ENCODE peak calls at places on chromosomes 7 and 10, in five cellular contexts. A is PC-9, Y is lower leg skin, I is Panc1, C is GM23338. F is an unnamed sample.

GRCh38 chr10:123990889-123991288 is 99.3 kb upstream of the CPXM2 start:
- DNase-seq in A (no peak), Y (no peak), I (no peak), C (no peak), F (peak; percentile 26)

GRCh38 chr7:74175270-74175803 is 1.2 kb downstream of the EIF4H start:
- DNase-seq in A (no peak), Y (no peak), I (no peak), C (no peak), F (no peak)

GRCh38 chr7:11228515-11228914 is 254.8 kb downstream of the PHF14 start:
- DNase-seq in A (no peak), Y (peak; percentile 83), I (no peak), C (no peak), F (no peak)

GRCh38 chr10:58979713-58980112 is 196.7 kb upstream of the PHYHIPL start:
- DNase-seq in A (no peak), Y (no peak), I (no peak), C (no peak), F (no peak)

GRCh38 chr10:97915761-97916160 is 66.1 kb downstream of the GOLGA7B start:
- DNase-seq in A (no peak), Y (no peak), I (no peak), C (no peak), F (no peak)

GRCh38 chr10:95208702-95209391 is 14.8 kb downstream of the ACSM6 start:
- DNase-seq in A (no peak), Y (no peak), I (no peak), C (peak; percentile 63), F (no peak)

GRCh38 chr7:67773081-67773480 is 776.4 kb downstream of the TYW1 start:
- DNase-seq in A (no peak), Y (no peak), I (no peak), C (no peak), F (no peak)

GRCh38 chr7:127791790-127792189 is 139.8 kb downstream of the SND1 start:
- DNase-seq in A (no peak), Y (no peak), I (no peak), C (no peak), F (no peak)

GRCh38 chr7:139896831-139897230 is 67.8 kb downstream of the TBXAS1 start:
- DNase-seq in A (no peak), Y (no peak), I (no peak), C (no peak), F (no peak)

GRCh38 chr10:133276435-133277201 is at the start of gene ADAM8:
- DNase-seq in A (peak; percentile 70), Y (no peak), I (no peak), C (peak; percentile 88), F (peak; percentile 54)

GRCh38 chr7:83532229-83532628 is 116.7 kb downstream of the SEMA3E start:
- DNase-seq in A (no peak), Y (no peak), I (no peak), C (no peak), F (no peak)

GRCh38 chr10:132657737-132658136 is 120.2 kb downstream of the INPP5A start:
- DNase-seq in A (no peak), Y (no peak), I (no peak), C (no peak), F (no peak)

GRCh38 chr7:83271212-83272099 is 108.8 kb upstream of the PCLO start:
- DNase-seq in A (no peak), Y (no peak), I (peak; percentile 17), C (peak; percentile 59), F (no peak)

GRCh38 chr7:112594397-112594796 is 113.6 kb downstream of the LSMEM1 start:
- DNase-seq in A (no peak), Y (no peak), I (no peak), C (no peak), F (no peak)

GRCh38 chr7:129298268-129298893 is 73.6 kb downstream of the AHCYL2 start:
- DNase-seq in A (peak; percentile 50), Y (peak; percentile 43), I (peak; percentile 53), C (peak; percentile 84), F (no peak)

GRCh38 chr7:78130443-78131200 is 332.0 kb downstream of the PHTF2 start:
- DNase-seq in A (no peak), Y (no peak), I (no peak), C (peak; percentile 41), F (no peak)

GRCh38 chr7:108875139-108875538 is 305.5 kb downstream of the DNAJB9 start:
- DNase-seq in A (no peak), Y (no peak), I (no peak), C (peak; percentile 67), F (no peak)

GRCh38 chr10:112844681-112845080 is 105.4 kb upstream of the TCF7L2 start:
- DNase-seq in A (no peak), Y (no peak), I (no peak), C (no peak), F (no peak)

GRCh38 chr7:117322741-117323584 is at the start of gene WNT2:
- DNase-seq in A (no peak), Y (no peak), I (no peak), C (peak; percentile 35), F (no peak)

GRCh38 chr7:1214516-1214915 is 18.2 kb upstream of the UNCX start:
- DNase-seq in A (no peak), Y (no peak), I (no peak), C (no peak), F (no peak)

GRCh38 chr7:98984126-98984525 is 105.8 kb downstream of the TRRAP start:
- DNase-seq in A (no peak), Y (no peak), I (no peak), C (no peak), F (no peak)

GRCh38 chr10:42690449-42691360 is 52.3 kb upstream of the ZNF33B start:
- DNase-seq in A (peak; percentile 8), Y (no peak), I (no peak), C (peak; percentile 72), F (no peak)

GRCh38 chr10:98357208-98357836 is 57.7 kb downstream of the PYROXD2 start:
- DNase-seq in A (no peak), Y (no peak), I (no peak), C (no peak), F (no peak)

GRCh38 chr10:42878134-42878820 is 95.7 kb downstream of the BMS1 start:
- DNase-seq in A (no peak), Y (no peak), I (no peak), C (no peak), F (no peak)

GRCh38 chr7:130986271-130986690 is 252.3 kb upstream of the KLF14 start:
- DNase-seq in A (no peak), Y (no peak), I (no peak), C (no peak), F (no peak)

GRCh38 chr10:59391060-59391459 is 28.7 kb upstream of the FAM13C start:
- DNase-seq in A (no peak), Y (no peak), I (no peak), C (no peak), F (no peak)

GRCh38 chr7:51019231-51019844 is 236.6 kb upstream of the GRB10 start:
- DNase-seq in A (peak; percentile 47), Y (no peak), I (no peak), C (no peak), F (no peak)

GRCh38 chr10:84077728-84078127 is 61.6 kb upstream of the GHITM start:
- DNase-seq in A (no peak), Y (no peak), I (no peak), C (no peak), F (no peak)

GRCh38 chr10:84076047-84076388 is 63.3 kb upstream of the GHITM start:
- DNase-seq in A (no peak), Y (no peak), I (no peak), C (no peak), F (no peak)

GRCh38 chr10:84075226-84076046 is 63.9 kb upstream of the GHITM start:
- DNase-seq in A (no peak), Y (no peak), I (no peak), C (peak; percentile 39), F (no peak)

GRCh38 chr10:84078771-84079170 is 60.5 kb upstream of the GHITM start:
- DNase-seq in A (no peak), Y (no peak), I (no peak), C (no peak), F (no peak)

DNA sequence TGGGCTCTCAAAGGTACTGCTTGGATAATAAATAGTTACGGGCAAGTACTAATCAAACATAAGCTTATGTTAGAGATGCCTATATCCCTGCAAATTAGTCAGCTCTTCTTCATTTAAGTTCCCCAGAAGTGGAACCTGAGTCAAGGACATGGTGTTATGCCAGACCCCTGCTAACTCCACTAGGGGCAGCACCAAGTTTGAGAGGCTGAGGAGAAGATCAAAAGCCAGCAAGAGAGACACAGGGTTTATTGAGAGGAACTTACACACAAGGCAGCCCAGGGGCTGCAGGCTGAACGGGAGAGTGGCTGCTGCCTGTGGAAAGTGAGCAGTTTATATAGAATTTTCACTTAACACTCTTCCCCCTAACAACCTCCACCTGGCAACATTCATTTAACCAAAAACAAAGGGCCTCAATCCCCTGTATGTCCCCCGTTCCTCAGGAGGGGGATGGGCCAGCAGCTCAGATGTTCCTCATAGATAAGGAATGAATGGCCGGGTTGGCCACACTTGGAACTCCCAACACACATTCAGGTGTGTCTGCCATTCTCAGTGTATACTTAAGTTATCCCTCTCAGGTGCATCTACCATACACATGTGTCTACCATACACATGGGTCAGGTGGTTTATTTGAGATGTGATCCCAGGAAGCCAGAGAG is 62.6 kb upstream of the GHITM start:
- DNase-seq in A (no peak), Y (no peak), I (no peak), C (peak; percentile 68), F (no peak)
- TF ChIP-seq CTCF in A (no peak), Y (no peak), I (peak; percentile 36), C (peak; percentile 58), F (no peak)

GRCh38 chr10:70268376-70268775 is 15.4 kb downstream of the NPFFR1 start:
- DNase-seq in A (no peak), Y (no peak), I (no peak), C (no peak), F (no peak)

GRCh38 chr10:70266701-70267100 is 17.1 kb downstream of the NPFFR1 start:
- DNase-seq in A (no peak), Y (no peak), I (no peak), C (no peak), F (no peak)

GRCh38 chr10:70266056-70266455 is 17.7 kb downstream of the NPFFR1 start:
- DNase-seq in A (no peak), Y (no peak), I (no peak), C (no peak), F (no peak)

GRCh38 chr10:70265032-70265689 is 18.6 kb downstream of the NPFFR1 start:
- DNase-seq in A (peak; percentile 21), Y (no peak), I (no peak), C (peak; percentile 91), F (no peak)

GRCh38 chr10:70267161-70267933 is 16.5 kb downstream of the NPFFR1 start:
- DNase-seq in A (peak; percentile 66), Y (peak; percentile 65), I (peak; percentile 55), C (peak; percentile 79), F (no peak)
- TF ChIP-seq CTCF in A (peak; percentile 41), Y (no peak), I (peak; percentile 31), C (peak; percentile 75), F (peak; percentile 30)

GRCh38 chr10:87915989-87916388 is 52.6 kb downstream of the PTEN start:
- DNase-seq in A (no peak), Y (no peak), I (no peak), C (no peak), F (no peak)
- TF ChIP-seq CTCF in A (no peak), Y (no peak), I (no peak), C (no peak), F (no peak)

DNA sequence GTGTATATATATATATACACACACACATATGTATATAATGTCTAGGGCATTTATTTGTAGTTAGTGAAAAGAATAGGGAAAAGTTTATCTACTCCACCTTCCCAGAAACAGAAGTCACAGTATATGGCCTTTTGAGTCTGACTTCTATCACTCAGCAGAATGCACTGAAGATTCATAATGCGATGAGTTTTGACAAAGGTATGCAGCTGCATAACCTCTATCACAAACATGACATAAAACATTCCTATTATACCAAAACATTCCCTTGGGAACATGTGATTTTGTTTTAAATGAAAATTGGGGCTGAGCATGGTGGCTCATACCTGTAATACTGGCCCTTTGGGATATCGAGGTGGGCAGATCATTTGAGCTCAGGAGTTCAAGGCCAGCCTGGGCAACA is 137.3 kb upstream of the EEPD1 start:
- DNase-seq in A (no peak), Y (no peak), I (no peak), C (no peak), F (no peak)
- TF ChIP-seq CTCF in A (no peak), Y (no peak), I (no peak), C (no peak), F (no peak)

F was measured in CD14-positive monocyte.